ENCODE peak calls at places on chromosomes 7 and 10, in six cellular contexts. One of them, this sample, is unnamed.

GRCh38 chr7:127879436-127879835 is 151.8 kb downstream of the LRRC4 start:
- DNase-seq in lung: no peak
- DNase-seq in neuronal stem cell: no peak
- DNase-seq in breast epithelium: no peak
- DNase-seq in heart right ventricle: no peak
- DNase-seq in spleen: no peak
- DNase-seq in this sample: no peak

GRCh38 chr7:44541028-44541869 is at the start of gene NPC1L1:
- DNase-seq in lung: no peak
- DNase-seq in neuronal stem cell: no peak
- DNase-seq in breast epithelium: no peak
- DNase-seq in heart right ventricle: no peak
- DNase-seq in spleen: peak; percentile 67
- DNase-seq in this sample: no peak

GRCh38 chr7:95716357-95717122 is 55.8 kb upstream of the DYNC1I1 start:
- DNase-seq in lung: no peak
- DNase-seq in neuronal stem cell: no peak
- DNase-seq in breast epithelium: no peak
- DNase-seq in heart right ventricle: no peak
- DNase-seq in spleen: no peak
- DNase-seq in this sample: no peak

GRCh38 chr10:113614304-113614703 is 49.5 kb downstream of the NRAP start:
- DNase-seq in lung: no peak
- DNase-seq in neuronal stem cell: no peak
- DNase-seq in breast epithelium: no peak
- DNase-seq in heart right ventricle: no peak
- DNase-seq in spleen: no peak
- DNase-seq in this sample: no peak

GRCh38 chr10:11014671-11015141 is 3.0 kb upstream of the CELF2 start:
- DNase-seq in lung: no peak
- DNase-seq in neuronal stem cell: no peak
- DNase-seq in breast epithelium: no peak
- DNase-seq in heart right ventricle: peak; percentile 16
- DNase-seq in spleen: no peak
- DNase-seq in this sample: no peak

GRCh38 chr10:86657396-86658011 is 3.2 kb downstream of the OPN4 start:
- DNase-seq in lung: no peak
- DNase-seq in neuronal stem cell: no peak
- DNase-seq in breast epithelium: no peak
- DNase-seq in heart right ventricle: no peak
- DNase-seq in spleen: peak; percentile 68
- DNase-seq in this sample: no peak

GRCh38 chr10:122126763-122127659 is 138.0 kb downstream of the TACC2 start:
- DNase-seq in lung: peak; percentile 78
- DNase-seq in neuronal stem cell: no peak
- DNase-seq in breast epithelium: no peak
- DNase-seq in heart right ventricle: no peak
- DNase-seq in spleen: no peak
- DNase-seq in this sample: peak; percentile 49

GRCh38 chr7:100680589-100681271 is 7.2 kb downstream of the GNB2 start:
- DNase-seq in lung: no peak
- DNase-seq in neuronal stem cell: no peak
- DNase-seq in breast epithelium: no peak
- DNase-seq in heart right ventricle: no peak
- DNase-seq in spleen: peak; percentile 81
- DNase-seq in this sample: no peak

GRCh38 chr7:126806614-126807013 is 446.1 kb downstream of the GRM8 start:
- DNase-seq in lung: no peak
- DNase-seq in neuronal stem cell: no peak
- DNase-seq in breast epithelium: no peak
- DNase-seq in heart right ventricle: no peak
- DNase-seq in spleen: peak; percentile 66
- DNase-seq in this sample: no peak

GRCh38 chr7:20432071-20432470 is 101.4 kb downstream of the ITGB8 start:
- DNase-seq in lung: no peak
- DNase-seq in neuronal stem cell: no peak
- DNase-seq in breast epithelium: no peak
- DNase-seq in heart right ventricle: no peak
- DNase-seq in spleen: no peak
- DNase-seq in this sample: no peak

GRCh38 chr7:16627236-16627635 is 18.3 kb downstream of the ANKMY2 start:
- DNase-seq in lung: no peak
- DNase-seq in neuronal stem cell: no peak
- DNase-seq in breast epithelium: no peak
- DNase-seq in heart right ventricle: no peak
- DNase-seq in spleen: no peak
- DNase-seq in this sample: no peak

GRCh38 chr7:984361-985126 is 1.6 kb downstream of the CYP2W1 start:
- DNase-seq in lung: no peak
- DNase-seq in neuronal stem cell: no peak
- DNase-seq in breast epithelium: no peak
- DNase-seq in heart right ventricle: no peak
- DNase-seq in spleen: no peak
- DNase-seq in this sample: no peak

DNA sequence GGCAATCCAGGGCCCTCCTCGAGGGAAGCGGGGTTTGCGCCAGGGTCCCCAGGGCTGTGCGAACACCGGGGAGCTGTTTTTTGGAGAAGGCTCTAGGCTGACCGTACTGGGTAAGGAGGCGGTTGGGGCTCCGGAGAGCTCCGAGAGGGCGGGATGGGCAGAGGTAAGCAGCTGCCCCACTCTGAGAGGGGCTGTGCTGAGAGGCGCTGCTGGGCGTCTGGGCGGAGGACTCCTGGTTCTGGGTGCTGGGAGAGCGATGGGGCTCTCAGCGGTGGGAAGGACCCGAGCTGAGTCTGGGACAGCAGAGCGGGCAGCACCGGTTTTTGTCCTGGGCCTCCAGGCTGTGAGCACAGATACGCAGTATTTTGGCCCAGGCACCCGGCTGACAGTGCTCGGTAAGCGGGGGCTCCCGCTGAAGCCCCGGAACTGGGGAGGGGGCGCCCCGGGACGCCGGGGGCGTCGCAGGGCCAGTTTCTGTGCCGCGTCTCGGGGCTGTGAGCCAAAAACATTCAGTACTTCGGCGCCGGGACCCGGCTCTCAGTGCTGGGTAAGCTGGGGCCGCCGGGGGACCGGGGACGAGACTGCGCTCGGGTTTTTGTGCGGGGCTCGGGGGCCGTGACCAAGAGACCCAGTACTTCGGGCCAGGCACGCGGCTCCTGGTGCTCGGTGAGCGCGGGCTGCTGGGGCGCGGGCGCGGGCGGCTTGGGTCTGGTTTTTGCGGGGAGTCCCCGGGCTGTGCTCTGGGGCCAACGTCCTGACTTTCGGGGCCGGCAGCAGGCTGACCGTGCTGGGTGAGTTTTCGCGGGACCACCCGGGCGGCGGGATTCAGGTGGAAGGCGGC is 26.0 kb downstream of the PRSS2 start:
- DNase-seq in lung: no peak
- DNase-seq in neuronal stem cell: no peak
- DNase-seq in breast epithelium: no peak
- DNase-seq in heart right ventricle: no peak
- DNase-seq in spleen: peak; percentile 84
- DNase-seq in this sample: no peak
- H3K27me3 ChIP-seq in lung: no peaks in the 10 kb centered on the region
- H3K27me3 ChIP-seq in neuronal stem cell: peaks cover 40% of the 10 kb centered on the region
- H3K27me3 ChIP-seq in breast epithelium: peaks cover 2% of the 10 kb centered on the region
- H3K27me3 ChIP-seq in heart right ventricle: peaks cover 58% of the 10 kb centered on the region
- H3K27me3 ChIP-seq in spleen: peaks cover 43% of the 10 kb centered on the region
- H3K27me3 ChIP-seq in this sample: peaks cover 59% of the 10 kb centered on the region

DNA sequence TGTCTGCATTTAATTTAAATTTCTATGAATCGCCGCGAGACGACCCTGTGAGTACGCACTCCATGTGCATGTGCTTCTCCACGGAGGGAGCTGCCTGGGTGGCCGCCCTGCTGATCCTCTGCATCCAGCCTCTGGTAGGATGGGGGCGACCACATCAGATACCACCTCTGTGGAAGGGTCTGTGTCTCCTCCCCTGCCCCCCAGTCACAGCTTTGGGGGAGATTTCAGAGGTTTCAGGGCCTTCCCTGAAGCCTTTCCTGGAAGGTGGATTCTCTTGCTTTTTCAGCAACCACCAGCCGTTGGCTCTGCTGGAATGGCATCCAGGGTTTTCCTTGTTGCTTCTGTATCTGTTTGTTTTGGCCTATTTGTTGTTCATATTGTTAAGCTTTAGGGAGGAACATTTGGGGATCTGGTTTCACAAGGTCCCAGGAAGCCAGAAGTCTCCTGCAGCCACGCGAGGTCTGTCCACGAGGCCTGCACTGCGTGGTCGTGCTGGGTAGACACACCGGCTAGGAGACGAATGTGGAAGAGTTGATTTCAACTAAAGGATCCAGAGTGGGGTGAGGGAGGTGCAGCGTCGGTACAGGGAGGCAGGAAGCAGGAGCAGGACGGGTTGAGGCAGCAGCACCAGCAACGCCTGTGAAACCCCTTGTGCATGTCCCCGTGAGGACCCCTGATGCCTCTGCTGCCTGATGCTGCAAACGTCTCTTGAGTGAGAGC is 329.1 kb downstream of the PTPRN2 start:
- DNase-seq in lung: no peak
- DNase-seq in neuronal stem cell: no peak
- DNase-seq in breast epithelium: no peak
- DNase-seq in heart right ventricle: no peak
- DNase-seq in spleen: peak; percentile 55
- DNase-seq in this sample: no peak
- H3K27me3 ChIP-seq in lung: no peaks in the 10 kb centered on the region
- H3K27me3 ChIP-seq in neuronal stem cell: peaks cover 8% of the 10 kb centered on the region
- H3K27me3 ChIP-seq in breast epithelium: no peaks in the 10 kb centered on the region
- H3K27me3 ChIP-seq in heart right ventricle: peaks cover 3% of the 10 kb centered on the region
- H3K27me3 ChIP-seq in spleen: peaks cover 14% of the 10 kb centered on the region
- H3K27me3 ChIP-seq in this sample: no peaks in the 10 kb centered on the region

DNA sequence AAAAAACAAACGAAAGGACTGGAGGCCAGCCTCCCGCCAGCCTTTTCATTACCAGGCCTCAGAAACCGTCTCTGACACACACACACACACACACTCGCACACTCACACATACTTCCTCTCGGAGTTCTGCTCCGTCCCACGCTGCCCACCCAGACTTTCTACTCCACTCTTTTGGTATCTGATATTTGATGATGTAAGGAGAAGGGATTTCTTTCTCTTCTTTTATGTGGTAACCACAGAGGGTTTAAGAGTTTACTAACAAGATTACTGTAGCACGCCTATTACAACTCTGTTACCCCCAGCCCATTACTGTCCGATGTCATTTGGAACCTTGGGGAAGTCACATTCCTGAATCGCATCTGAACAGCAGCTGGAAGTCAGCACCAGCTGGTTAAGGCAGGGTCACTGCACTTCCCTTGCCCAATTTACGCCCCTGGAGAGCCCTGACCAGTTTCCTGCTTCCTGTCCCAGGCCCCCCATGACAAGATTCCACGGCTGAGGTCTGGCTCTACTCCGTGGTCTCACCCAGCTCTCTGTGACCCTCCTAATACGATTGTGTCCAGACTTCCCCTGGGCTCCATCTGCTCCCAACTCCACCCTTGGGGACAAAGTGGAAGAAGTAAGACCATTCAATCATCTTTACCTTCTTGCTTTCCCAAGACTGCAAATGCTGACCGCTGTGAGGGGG is 1.1 kb downstream of the DENND2A start:
- DNase-seq in lung: no peak
- DNase-seq in neuronal stem cell: no peak
- DNase-seq in breast epithelium: no peak
- DNase-seq in heart right ventricle: peak; percentile 38
- DNase-seq in spleen: peak; percentile 62
- DNase-seq in this sample: no peak
- H3K27me3 ChIP-seq in lung: no peaks in the 10 kb centered on the region
- H3K27me3 ChIP-seq in neuronal stem cell: no peaks in the 10 kb centered on the region
- H3K27me3 ChIP-seq in breast epithelium: no peaks in the 10 kb centered on the region
- H3K27me3 ChIP-seq in heart right ventricle: peaks cover 10% of the 10 kb centered on the region
- H3K27me3 ChIP-seq in spleen: peaks cover 74% of the 10 kb centered on the region
- H3K27me3 ChIP-seq in this sample: peaks cover 8% of the 10 kb centered on the region

DNA sequence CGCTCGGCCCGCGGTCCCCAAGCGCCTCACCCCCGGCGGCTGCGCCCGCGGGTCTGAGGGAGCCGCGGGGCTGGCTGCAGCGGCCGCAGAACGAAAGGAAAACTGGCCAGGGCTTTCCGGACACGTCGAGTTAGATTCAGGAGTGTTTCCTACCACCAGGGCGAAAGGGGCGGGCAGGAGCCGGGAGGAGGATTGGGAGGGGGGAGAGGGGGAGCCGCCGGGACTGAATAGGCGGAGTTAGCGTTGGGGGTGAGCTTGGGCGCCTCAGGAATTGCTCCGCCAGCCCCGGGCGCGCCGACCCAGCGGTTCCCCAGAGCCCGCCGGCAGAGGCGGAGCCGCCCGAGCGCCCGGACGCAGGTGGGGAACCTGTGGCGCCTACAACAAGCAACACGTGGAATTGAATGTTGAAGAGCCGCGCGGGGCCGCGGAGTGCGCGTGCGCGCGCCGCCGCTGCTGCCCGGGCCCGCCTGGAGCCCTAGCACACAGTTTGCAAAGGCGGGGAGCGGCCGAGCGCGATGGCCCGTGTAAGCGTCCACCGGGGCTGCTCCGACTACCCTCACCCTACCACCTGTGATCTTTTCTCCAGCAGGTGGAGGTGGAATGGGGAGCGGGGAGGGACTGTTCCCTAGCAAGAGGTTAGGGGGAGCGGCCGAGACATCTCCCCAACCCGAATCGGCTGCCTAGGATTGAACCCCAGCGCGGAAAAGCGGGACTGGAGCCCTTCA is at the start of gene CADPS2:
- DNase-seq in lung: peak; percentile 93
- DNase-seq in neuronal stem cell: peak; percentile 83
- DNase-seq in breast epithelium: peak; percentile 71
- DNase-seq in heart right ventricle: peak; percentile 84
- DNase-seq in spleen: peak; percentile 86
- DNase-seq in this sample: peak; percentile 66
- H3K27me3 ChIP-seq in lung: no peaks in the 10 kb centered on the region
- H3K27me3 ChIP-seq in neuronal stem cell: peaks cover 3% of the 10 kb centered on the region
- H3K27me3 ChIP-seq in breast epithelium: no peaks in the 10 kb centered on the region
- H3K27me3 ChIP-seq in heart right ventricle: no peaks in the 10 kb centered on the region
- H3K27me3 ChIP-seq in spleen: peaks cover 63% of the 10 kb centered on the region
- H3K27me3 ChIP-seq in this sample: peaks cover 66% of the 10 kb centered on the region